ENCODE peak calls at places on chromosomes 6 and 20, in six cellular contexts. M, R, F, N, E and C are unnamed samples. For H3K4me1, the result is how much of the 10 kb centered on the place peaks cover.

GRCh38 chr20:38835792-38836191 is 30.3 kb downstream of the PPP1R16B start:
- DNase-seq in F (no peak), E (no peak), N (no peak), R (no peak), M (no peak), C (no peak)

GRCh38 chr6:19804362-19805145 is 32.6 kb upstream of the ID4 start:
- DNase-seq in N (peak), M (peak), R (peak), F (peak), E (no peak), C (peak)

GRCh38 chr6:62390413-62390812 is 104.4 kb upstream of the KHDRBS2 start:
- DNase-seq in F (no peak), M (no peak), R (no peak), E (no peak), N (no peak), C (peak)

GRCh38 chr6:26284537-26285142 is 80.4 kb upstream of the BTN3A2 start:
- DNase-seq in R (peak), E (peak), N (peak), M (peak), F (peak), C (peak)

GRCh38 chr6:83985308-83985713 is 48.3 kb upstream of the MRAP2 start:
- DNase-seq in M (no peak), E (no peak), N (no peak), R (no peak), F (no peak), C (no peak)

GRCh38 chr20:52129611-52130010 is 62.0 kb downstream of the ZFP64 start:
- DNase-seq in R (no peak), M (no peak), E (no peak), F (no peak), N (no peak), C (no peak)

GRCh38 chr6:15412767-15413166 is 166.9 kb downstream of the JARID2 start:
- DNase-seq in R (no peak), E (no peak), M (no peak), N (no peak), F (no peak), C (no peak)

GRCh38 chr6:166490671-166491500 is 95.6 kb downstream of the RAMACL start:
- DNase-seq in E (no peak), R (no peak), N (no peak), M (no peak), F (peak), C (no peak)

GRCh38 chr20:59405226-59405815 is 104.9 kb downstream of the EDN3 start:
- DNase-seq in E (no peak), R (no peak), F (no peak), M (no peak), N (no peak), C (no peak)

GRCh38 chr6:165441176-165441575 is 131.8 kb upstream of the C6orf118 start:
- DNase-seq in F (no peak), M (no peak), E (no peak), R (no peak), N (no peak), C (no peak)

GRCh38 chr20:8721098-8721497 is 347.8 kb upstream of the PLCB4 start:
- DNase-seq in R (peak), N (peak), F (peak), E (peak), M (peak), C (peak)

GRCh38 chr6:167497387-167498056 is 172.6 kb downstream of the TTLL2 start:
- DNase-seq in F (no peak), M (no peak), E (no peak), R (peak), N (no peak), C (no peak)

GRCh38 chr20:43334080-43334479 is 123.6 kb upstream of the SRSF6 start:
- DNase-seq in R (no peak), M (no peak), N (no peak), E (no peak), F (no peak), C (no peak)

GRCh38 chr6:157163434-157164159 is 159.7 kb downstream of the TMEM242 start:
- DNase-seq in E (no peak), F (no peak), M (no peak), N (no peak), R (no peak), C (no peak)

GRCh38 chr6:19603716-19604115 is 233.5 kb upstream of the ID4 start:
- DNase-seq in N (no peak), F (no peak), R (no peak), E (no peak), M (no peak), C (no peak)

GRCh38 chr20:63415418-63416108 is 54.4 kb upstream of the CHRNA4 start:
- DNase-seq in N (no peak), M (no peak), E (no peak), F (no peak), R (no peak), C (no peak)

GRCh38 chr20:51211191-51211590 is 188.3 kb upstream of the KCNG1 start:
- DNase-seq in M (no peak), N (no peak), E (no peak), R (no peak), F (no peak), C (peak)

GRCh38 chr6:33359331-33359730 is 32.3 kb upstream of the KIFC1 start:
- DNase-seq in R (no peak), E (no peak), F (no peak), M (no peak), N (no peak), C (no peak)

GRCh38 chr6:19279137-19279747 is 557.9 kb upstream of the ID4 start:
- DNase-seq in M (no peak), N (no peak), E (no peak), F (no peak), R (no peak), C (no peak)

GRCh38 chr6:163416640-163417253 is 2.2 kb downstream of the QKI start:
- DNase-seq in F (peak), M (no peak), E (peak), R (peak), N (peak), C (peak)

GRCh38 chr20:40962733-40963504 is 65.7 kb upstream of the TOP1 start:
- DNase-seq in M (peak), N (peak), E (peak), F (no peak), R (peak), C (peak)

GRCh38 chr6:167668019-167668753 is 158.5 kb upstream of the AFDN start:
- DNase-seq in E (no peak), N (no peak), F (no peak), R (no peak), M (peak), C (no peak)

GRCh38 chr20:2521369-2522305 is 12.9 kb upstream of the ZNF343 start:
- DNase-seq in F (no peak), R (peak), M (peak), N (peak), E (peak), C (peak)

GRCh38 chr6:41732601-41733348 is 2.6 kb downstream of the TFEB start:
- DNase-seq in F (no peak), R (no peak), E (no peak), N (no peak), M (peak), C (no peak)

GRCh38 chr6:108546079-108547049 is 14.4 kb upstream of the FOXO3 start:
- DNase-seq in N (no peak), R (no peak), E (no peak), F (no peak), M (no peak), C (no peak)

GRCh38 chr6:132391391-132392291 is 9.6 kb downstream of the MOXD1 start:
- DNase-seq in M (peak), E (no peak), N (no peak), R (no peak), F (peak), C (peak)

GRCh38 chr6:132392792-132393191 is 8.5 kb downstream of the MOXD1 start:
- DNase-seq in M (no peak), R (peak), N (no peak), F (no peak), E (no peak), C (peak)

GRCh38 chr6:132390451-132390850 is 10.8 kb downstream of the MOXD1 start:
- DNase-seq in N (no peak), R (no peak), F (no peak), E (no peak), M (no peak), C (no peak)

GRCh38 chr6:132390017-132390416 is 11.3 kb downstream of the MOXD1 start:
- DNase-seq in M (no peak), F (no peak), R (no peak), N (no peak), E (no peak), C (no peak)

GRCh38 chr6:132392292-132392691 is 9.0 kb downstream of the MOXD1 start:
- DNase-seq in R (no peak), N (no peak), E (no peak), F (no peak), M (no peak), C (no peak)
- H3K27ac ChIP-seq in R (no peak), N (no peak), E (no peak), F (peak), M (no peak), C (no peak)

DNA sequence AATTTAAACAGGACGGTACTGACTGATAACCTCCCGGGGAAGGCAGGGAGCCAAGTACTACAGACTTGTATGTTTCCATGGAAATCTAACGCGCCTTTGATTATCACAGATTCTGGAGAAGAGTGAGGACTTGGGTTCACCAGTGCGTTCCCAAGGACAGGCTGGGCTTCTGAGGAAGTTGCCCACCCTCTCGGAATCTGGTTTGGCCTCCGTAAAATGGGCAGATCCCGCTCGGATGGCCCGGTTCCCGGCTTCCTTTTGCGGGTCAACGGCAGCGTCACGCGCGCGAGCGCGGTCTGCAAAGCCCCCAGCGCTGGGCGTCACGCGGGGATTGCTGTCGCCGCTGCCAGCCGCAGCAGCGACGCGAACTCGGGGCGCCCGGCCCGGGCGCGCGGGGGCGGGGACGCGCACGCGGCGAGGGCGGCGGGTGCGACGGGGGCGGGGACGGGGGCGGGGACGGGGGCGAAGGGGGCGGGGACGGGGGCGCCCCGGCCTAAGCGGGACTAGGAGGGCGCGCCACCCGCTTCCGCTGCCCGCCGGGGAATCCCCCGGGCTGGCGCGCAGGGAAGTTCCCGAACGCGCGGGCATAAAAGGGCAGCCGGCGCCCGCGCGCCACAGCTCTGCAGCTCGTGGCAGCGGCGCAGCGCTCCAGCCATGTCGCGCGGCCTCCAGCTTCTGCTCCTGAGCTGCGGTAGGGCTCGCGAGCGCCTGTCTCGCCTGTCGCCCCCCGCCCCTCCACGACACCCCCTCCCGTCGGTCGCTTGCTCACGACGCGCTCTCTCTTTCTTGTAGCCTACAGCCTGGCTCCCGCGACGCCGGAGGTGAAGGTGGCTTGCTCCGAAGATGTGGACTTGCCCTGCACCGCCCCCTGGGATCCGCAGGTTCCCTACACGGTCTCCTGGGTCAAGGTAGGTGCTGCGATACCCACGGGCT is at the start of gene CD83:
- DNase-seq in N (peak), F (peak), E (peak), M (peak), R (peak), C (no peak)
- TF ChIP-seq CTCF in N (peak), F (no peak), E (peak), M (no peak), R (no peak), C (peak)

GRCh38 chr20:31572701-31573554 is 32.2 kb upstream of the ID1 start:
- DNase-seq in M (peak), N (peak), F (peak), R (peak), E (peak), C (peak)
- H3K4me1 ChIP-seq in M (under half), N (under half), F (half or more), R (half or more), E (under half), C (under half)

GRCh38 chr6:149249370-149250357 is 67.8 kb upstream of the TAB2 start:
- DNase-seq in M (no peak), E (no peak), R (peak), N (no peak), F (no peak), C (no peak)

GRCh38 chr6:149244105-149244504 is 73.4 kb upstream of the TAB2 start:
- DNase-seq in F (no peak), N (no peak), R (no peak), E (no peak), M (no peak), C (no peak)

GRCh38 chr6:149247385-149247763 is 70.1 kb upstream of the TAB2 start:
- DNase-seq in M (no peak), N (no peak), R (no peak), E (no peak), F (no peak), C (no peak)

GRCh38 chr6:149248688-149249369 is 68.7 kb upstream of the TAB2 start:
- DNase-seq in R (peak), E (no peak), M (no peak), F (no peak), N (peak), C (no peak)

DNA sequence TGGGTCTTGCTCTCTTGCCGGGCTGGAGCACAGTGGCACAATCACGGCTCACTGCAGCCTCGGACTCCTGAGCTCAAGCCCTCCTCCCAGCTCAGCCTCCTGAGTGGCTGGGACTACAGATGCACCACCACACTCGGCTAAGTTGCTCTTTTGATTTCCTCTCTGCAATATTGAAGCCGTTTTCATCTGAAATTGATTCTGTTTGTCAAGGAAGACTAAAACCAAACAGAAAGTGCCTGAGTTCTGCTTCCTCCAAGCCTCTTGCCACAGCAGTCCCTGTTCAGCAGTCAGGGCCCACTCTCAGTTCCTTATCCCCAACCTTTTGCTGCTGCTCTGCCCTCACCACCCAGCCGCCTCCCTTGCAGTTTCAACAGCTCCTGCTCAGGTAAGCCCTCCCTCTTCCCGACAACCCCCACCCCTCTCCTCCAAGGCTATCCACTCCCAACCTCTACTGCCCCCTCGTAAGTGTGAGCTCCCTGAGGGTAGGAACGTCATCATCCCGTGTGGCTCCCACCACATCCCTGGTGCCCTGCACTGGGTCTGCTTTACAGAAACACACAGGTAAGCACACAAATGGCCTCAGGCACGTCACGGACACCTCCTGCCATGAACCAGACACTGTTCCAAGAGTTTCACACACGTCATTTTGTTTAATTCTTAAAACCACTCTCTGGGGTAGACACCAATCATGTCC is 70.7 kb upstream of the TAB2 start:
- DNase-seq in E (no peak), N (no peak), F (no peak), M (no peak), R (no peak), C (no peak)
- H3K27ac ChIP-seq in E (no peak), N (no peak), F (no peak), M (no peak), R (no peak), C (no peak)

GRCh38 chr20:1424336-1424735 is 31.5 kb upstream of the FKBP1A start:
- DNase-seq in M (no peak), N (no peak), E (no peak), R (no peak), F (peak), C (no peak)

GRCh38 chr20:1423206-1423605 is 30.4 kb upstream of the FKBP1A start:
- DNase-seq in N (no peak), R (no peak), E (no peak), F (no peak), M (no peak), C (no peak)

GRCh38 chr20:1422756-1423155 is 29.9 kb upstream of the FKBP1A start:
- DNase-seq in N (no peak), R (no peak), E (no peak), F (no peak), M (no peak), C (peak)

GRCh38 chr20:1426231-1426849 is 33.5 kb upstream of the FKBP1A start:
- DNase-seq in F (no peak), E (no peak), M (no peak), N (no peak), R (no peak), C (no peak)

DNA sequence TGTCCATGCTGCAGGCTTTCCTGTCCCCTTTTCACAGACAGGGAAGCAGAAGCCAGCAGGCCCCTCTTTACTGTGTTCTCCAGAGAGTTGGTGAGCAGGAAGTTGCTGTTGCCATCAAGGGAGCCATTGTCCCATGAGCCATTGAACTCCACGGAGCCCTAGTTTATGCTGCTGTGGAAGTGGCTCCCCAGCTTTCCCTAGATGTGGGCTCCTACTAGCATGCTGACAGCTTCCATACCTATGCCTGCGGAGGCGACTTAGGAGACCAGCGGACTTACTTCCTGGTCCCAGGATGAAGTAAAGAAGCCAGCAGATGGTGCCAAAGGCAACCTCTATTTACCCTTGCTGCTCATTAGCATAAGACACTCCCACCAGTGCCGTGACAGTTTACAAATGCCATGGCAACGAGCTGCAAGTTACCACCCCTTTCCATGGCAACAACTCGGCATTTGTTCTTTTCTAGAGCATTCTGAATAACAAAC is 30.8 kb upstream of the FKBP1A start:
- DNase-seq in R (peak), E (peak), F (peak), M (peak), N (peak), C (peak)
- TF ChIP-seq CTCF in R (peak), E (peak), F (peak), M (no peak), N (peak), C (peak)

GRCh38 chr20:48850681-48851299 is 23.0 kb upstream of the PREX1 start:
- DNase-seq in E (no peak), M (no peak), F (no peak), R (no peak), N (no peak), C (no peak)
- H3K4me1 ChIP-seq in E (under half), M (under half), F (under half), R (under half), N (under half), C (under half)

DNA sequence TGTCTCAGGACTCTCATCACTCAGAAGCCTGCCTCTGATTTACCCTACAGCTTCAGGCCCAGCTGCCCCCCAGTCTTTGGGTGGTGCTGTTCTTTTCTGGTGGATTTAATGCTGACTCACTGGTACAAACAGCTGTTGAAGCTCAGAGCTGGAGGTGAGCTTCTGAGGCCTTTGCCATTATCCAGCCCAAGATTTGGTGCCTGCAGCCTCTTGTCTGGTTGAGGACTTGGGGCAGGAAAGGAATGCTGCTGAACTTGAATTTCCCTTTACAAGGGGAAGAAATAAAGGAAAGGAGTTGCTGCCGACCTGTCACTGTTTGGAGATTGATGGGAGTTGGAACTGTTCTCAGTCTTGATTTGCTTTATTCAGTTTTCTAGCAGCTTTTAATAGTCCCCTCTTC is 19.8 kb downstream of the ABCF1 start:
- DNase-seq in N (no peak), M (no peak), E (no peak), R (no peak), F (peak), C (peak)
- H3K27ac ChIP-seq in N (peak), M (peak), E (no peak), R (peak), F (peak), C (no peak)

GRCh38 chr6:150929403-150929802 is 63.9 kb downstream of the MTHFD1L start:
- DNase-seq in N (no peak), M (no peak), F (no peak), E (no peak), R (no peak), C (no peak)

GRCh38 chr6:150924808-150925654 is 59.5 kb downstream of the MTHFD1L start:
- DNase-seq in N (no peak), F (no peak), R (peak), E (no peak), M (no peak), C (no peak)

GRCh38 chr6:150925655-150925928 is 60.1 kb downstream of the MTHFD1L start:
- DNase-seq in F (no peak), N (no peak), R (no peak), M (no peak), E (no peak), C (no peak)

GRCh38 chr6:150930816-150931215 is 65.3 kb downstream of the MTHFD1L start:
- DNase-seq in F (peak), N (no peak), R (peak), E (no peak), M (no peak), C (no peak)

DNA sequence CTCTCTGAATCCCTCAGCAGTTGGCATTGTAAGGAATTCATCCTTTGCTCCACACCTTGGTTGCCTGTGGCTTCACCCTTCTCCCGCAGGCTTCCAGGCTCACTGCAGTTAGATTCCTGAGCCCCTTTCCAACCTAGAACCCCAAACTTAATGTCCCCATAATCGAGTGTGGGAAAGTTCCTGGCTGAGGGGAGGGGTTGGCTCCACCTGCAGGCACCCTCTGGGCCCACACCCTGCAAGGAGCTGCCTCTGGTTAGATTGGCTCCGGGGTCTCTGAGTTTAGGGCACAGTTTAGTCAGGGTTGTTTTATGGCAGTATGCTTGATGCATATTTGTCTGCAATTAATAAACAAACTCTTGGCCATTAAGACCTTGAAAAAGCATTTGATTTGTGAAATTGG is 63.4 kb downstream of the MTHFD1L start:
- DNase-seq in N (peak), E (no peak), F (no peak), M (no peak), R (peak), C (no peak)
- TF ChIP-seq CTCF in N (peak), E (peak), F (peak), M (no peak), R (no peak), C (peak)

GRCh38 chr6:52534363-52534762 is 42.5 kb downstream of the TRAM2 start:
- DNase-seq in E (no peak), M (no peak), N (no peak), F (no peak), R (no peak), C (no peak)
- H3K4me1 ChIP-seq in E (half or more), M (under half), N (under half), F (under half), R (under half), C (under half)